ENCODE peak calls at places on chromosome 17, in five cellular contexts. B is IMR-90, F is OCI-LY7, I is heart left ventricle, J is esophagus muscularis mucosa. O is an unnamed sample.

GRCh38 chr17:1720856-1721386 is 3.6 kb upstream of the WDR81 start:
- DNase-seq in B (peak; percentile 56), F (peak; percentile 77), I (peak; percentile 65), J (no peak), O (peak; percentile 79)

GRCh38 chr17:75159196-75160031 is 5.1 kb upstream of the JPT1 start:
- DNase-seq in B (peak; percentile 78), F (no peak), I (no peak), J (no peak), O (no peak)

GRCh38 chr17:41860254-41860931 is 4.8 kb downstream of the KLHL11 start:
- DNase-seq in B (no peak), F (no peak), I (no peak), J (no peak), O (no peak)

GRCh38 chr17:51035436-51035835 is 85.2 kb downstream of the SPAG9 start:
- DNase-seq in B (peak; percentile 91), F (peak; percentile 28), I (no peak), J (no peak), O (no peak)

GRCh38 chr17:66435182-66435581 is 132.8 kb downstream of the PRKCA start:
- DNase-seq in B (no peak), F (no peak), I (no peak), J (no peak), O (no peak)

GRCh38 chr17:19742495-19742894 is 5.6 kb downstream of the ALDH3A1 start:
- DNase-seq in B (no peak), F (no peak), I (no peak), J (no peak), O (no peak)

GRCh38 chr17:32269377-32269776 is 3.7 kb downstream of the RHBDL3 start:
- DNase-seq in B (no peak), F (no peak), I (peak; percentile 77), J (no peak), O (no peak)

GRCh38 chr17:65559802-65560627 is 1.4 kb downstream of the AXIN2 start:
- DNase-seq in B (no peak), F (peak; percentile 39), I (peak; percentile 63), J (no peak), O (peak; percentile 78)

GRCh38 chr17:75105269-75106080 is 4.3 kb upstream of the ARMC7 start:
- DNase-seq in B (peak; percentile 40), F (peak; percentile 77), I (no peak), J (no peak), O (peak; percentile 83)

GRCh38 chr17:31586946-31587345 is 195.5 kb downstream of the RAB11FIP4 start:
- DNase-seq in B (no peak), F (no peak), I (no peak), J (no peak), O (no peak)

GRCh38 chr17:1180958-1181768 is 1.4 kb upstream of the ABR start:
- DNase-seq in B (no peak), F (peak; percentile 95), I (no peak), J (no peak), O (no peak)

GRCh38 chr17:64739316-64740058 is 77.4 kb upstream of the SMURF2 start:
- DNase-seq in B (peak; percentile 84), F (no peak), I (no peak), J (no peak), O (no peak)

GRCh38 chr17:22286337-22287041 is 594.2 kb downstream of the KCNJ18 start:
- DNase-seq in B (no peak), F (no peak), I (no peak), J (peak; percentile 80), O (peak; percentile 50)

GRCh38 chr17:61140386-61140785 is 259.3 kb upstream of the TBX2 start:
- DNase-seq in B (no peak), F (no peak), I (no peak), J (no peak), O (no peak)

GRCh38 chr17:7215652-7216139 is 3.9 kb downstream of the DLG4 start:
- DNase-seq in B (peak; percentile 14), F (peak; percentile 25), I (no peak), J (no peak), O (no peak)

GRCh38 chr17:36463916-36464764 is 22.3 kb upstream of the ZNHIT3 start:
- DNase-seq in B (peak; percentile 67), F (no peak), I (peak; percentile 56), J (no peak), O (peak; percentile 69)

GRCh38 chr17:81436294-81436849 is 41.1 kb downstream of the BAHCC1 start:
- DNase-seq in B (no peak), F (no peak), I (peak; percentile 86), J (no peak), O (no peak)

GRCh38 chr17:64496786-64497564 is at the start of gene POLG2:
- DNase-seq in B (peak; percentile 91), F (peak; percentile 96), I (peak; percentile 97), J (peak; percentile 97), O (peak; percentile 98)

GRCh38 chr17:30310562-30310961 is 18.8 kb upstream of the BLMH start:
- DNase-seq in B (no peak), F (no peak), I (no peak), J (no peak), O (no peak)

GRCh38 chr17:54956802-54957201 is 11.7 kb downstream of the COX11 start:
- DNase-seq in B (no peak), F (no peak), I (no peak), J (no peak), O (no peak)

GRCh38 chr17:48241131-48241591 is 133.6 kb downstream of the SNX11 start:
- DNase-seq in B (peak; percentile 42), F (no peak), I (peak; percentile 61), J (no peak), O (no peak)

GRCh38 chr17:69523252-69523861 is 108.9 kb downstream of the MAP2K6 start:
- DNase-seq in B (peak; percentile 64), F (peak; percentile 71), I (no peak), J (no peak), O (no peak)

GRCh38 chr17:66354981-66355380 is 52.6 kb downstream of the PRKCA start:
- DNase-seq in B (peak; percentile 73), F (no peak), I (no peak), J (no peak), O (no peak)

GRCh38 chr17:1438593-1439083 is 17.4 kb downstream of the CRK start:
- DNase-seq in B (peak; percentile 89), F (no peak), I (peak; percentile 16), J (no peak), O (no peak)

GRCh38 chr17:29613856-29614255 is 8.9 kb downstream of the CORO6 start:
- DNase-seq in B (no peak), F (no peak), I (peak; percentile 58), J (no peak), O (no peak)

GRCh38 chr17:79609175-79609589 is 1.7 kb downstream of the RBFOX3 start:
- DNase-seq in B (no peak), F (no peak), I (no peak), J (no peak), O (no peak)

GRCh38 chr17:79607941-79608728 is 2.7 kb downstream of the RBFOX3 start:
- DNase-seq in B (no peak), F (no peak), I (no peak), J (no peak), O (no peak)

GRCh38 chr17:79608729-79609039 is 2.2 kb downstream of the RBFOX3 start:
- DNase-seq in B (no peak), F (no peak), I (no peak), J (no peak), O (no peak)

GRCh38 chr17:79609616-79610150 is 1.2 kb downstream of the RBFOX3 start:
- DNase-seq in B (no peak), F (no peak), I (no peak), J (no peak), O (no peak)

GRCh38 chr17:79610151-79610645 is 653 bp downstream of the RBFOX3 start:
- DNase-seq in B (no peak), F (no peak), I (no peak), J (no peak), O (no peak)
- H3K4me3 ChIP-seq in B (no peak overlapping the region), F (no peak overlapping the region), I (no peak overlapping the region), J (peak overlapping the region; percentile 53), O (no peak overlapping the region)

GRCh38 chr17:78225088-78225865 is 6.2 kb upstream of the TMEM235 start:
- DNase-seq in B (no peak), F (no peak), I (no peak), J (no peak), O (no peak)
- H3K27ac ChIP-seq in B (no peak overlapping the region), F (no peak overlapping the region), I (no peak overlapping the region), J (no peak overlapping the region), O (no peak overlapping the region)

GRCh38 chr17:71455219-71455618 is 665.6 kb upstream of the SOX9 start:
- DNase-seq in B (no peak), F (no peak), I (no peak), J (no peak), O (no peak)
- H3K4me3 ChIP-seq in B (no peak overlapping the region), F (no peak overlapping the region), I (no peak overlapping the region), J (no peak overlapping the region), O (no peak overlapping the region)

GRCh38 chr17:57396515-57396921 is 140.2 kb downstream of the MSI2 start:
- DNase-seq in B (no peak), F (no peak), I (no peak), J (no peak), O (no peak)
- H3K27ac ChIP-seq in B (no peak overlapping the region), F (no peak overlapping the region), I (no peak overlapping the region), J (no peak overlapping the region), O (no peak overlapping the region)

GRCh38 chr17:45854209-45854608 is 9.5 kb downstream of the SPPL2C start:
- DNase-seq in B (no peak), F (no peak), I (no peak), J (no peak), O (no peak)
- H3K4me3 ChIP-seq in B (no peak overlapping the region), F (no peak overlapping the region), I (no peak overlapping the region), J (no peak overlapping the region), O (no peak overlapping the region)

GRCh38 chr17:73827627-73828241 is 183.5 kb upstream of the SDK2 start:
- DNase-seq in B (no peak), F (no peak), I (no peak), J (no peak), O (no peak)
- H3K27ac ChIP-seq in B (no peak overlapping the region), F (no peak overlapping the region), I (no peak overlapping the region), J (no peak overlapping the region), O (peak overlapping the region; percentile 66)

DNA sequence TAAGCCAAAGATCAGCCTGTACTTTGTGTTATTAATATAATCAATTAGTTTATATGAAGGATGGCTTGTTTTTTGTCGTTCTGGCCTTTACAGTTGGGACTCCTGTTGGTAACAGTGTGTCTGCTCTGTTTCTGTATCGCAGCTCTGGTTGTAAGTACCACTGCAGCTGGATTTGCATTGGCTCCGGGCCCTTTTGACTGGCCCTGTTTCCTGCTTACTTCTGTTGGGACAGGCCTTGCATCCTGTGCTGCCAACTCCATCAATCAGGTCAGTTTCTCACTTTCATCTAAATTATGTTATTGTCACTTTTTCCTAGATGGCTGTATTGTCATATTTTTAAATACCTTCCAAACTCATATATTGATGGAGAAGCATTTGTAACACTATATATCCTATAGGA is 32.7 kb downstream of the COX10 start:
- DNase-seq in B (no peak), F (no peak), I (peak; percentile 44), J (no peak), O (no peak)
- H3K4me3 ChIP-seq in B (no peak overlapping the region), F (no peak overlapping the region), I (no peak overlapping the region), J (no peak overlapping the region), O (no peak overlapping the region)

DNA sequence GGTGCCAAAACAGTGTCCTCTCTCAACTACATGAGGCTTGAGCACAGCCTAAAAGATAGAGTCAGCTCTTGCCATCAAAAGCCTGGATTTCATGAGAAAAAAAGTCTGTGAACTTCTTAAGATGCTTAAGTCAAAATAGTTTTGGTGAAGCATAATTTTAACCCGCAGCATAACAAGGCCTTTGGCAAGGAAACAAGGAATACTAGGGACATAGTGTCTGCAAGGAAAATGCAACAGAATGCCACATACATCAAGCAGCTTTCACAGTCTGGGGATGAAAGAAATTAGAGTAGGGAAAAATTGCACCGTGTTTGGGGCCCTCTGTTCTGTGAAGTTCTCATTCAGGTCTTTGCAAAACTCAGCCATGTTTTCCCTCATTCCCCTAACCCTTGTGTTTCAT is 116.2 kb downstream of the ANKFN1 start:
- DNase-seq in B (no peak), F (no peak), I (no peak), J (no peak), O (no peak)
- H3K27ac ChIP-seq in B (no peak overlapping the region), F (no peak overlapping the region), I (no peak overlapping the region), J (no peak overlapping the region), O (no peak overlapping the region)

O was measured in upper lobe of right lung.